ENCODE peak calls at places on chromosomes 16 and 17, in ten cellular contexts. D is neural crest cell, K is left lung, Q is GM06990, E is lung, V is OCI-LY7, G is cardiac muscle cell, J is nephron progenitor cell, I is fibroblast of the aortic adventitia, H is fibroblast of mammary gland. P is an unnamed sample.
A peak's percentile ranks its signal among the peaks of the same experiment; 100 is the strongest.

GRCh38 chr17:6187836-6188235 is 117.7 kb downstream of the WSCD1 start:
- DNase-seq in Q (no peak), J (no peak), I (no peak), E (no peak), G (no peak), H (no peak), D (no peak), K (no peak), V (no peak), P (no peak)

GRCh38 chr17:36544049-36544319 is 735 bp upstream of the GGNBP2 start:
- DNase-seq in G (peak; percentile 66), V (peak; percentile 72), K (no peak), E (no peak), H (peak; percentile 64), I (peak; percentile 60), J (no peak), Q (no peak), D (no peak), P (peak; percentile 59)

GRCh38 chr16:20940864-20941634 is 40.5 kb downstream of the LYRM1 start:
- DNase-seq in J (no peak), E (no peak), K (no peak), I (no peak), G (no peak), H (no peak), V (no peak), Q (no peak), D (no peak), P (no peak)

GRCh38 chr16:12113581-12114375 is 137.2 kb downstream of the SNX29 start:
- DNase-seq in J (peak; percentile 55), G (no peak), H (no peak), E (no peak), V (no peak), K (no peak), I (no peak), D (no peak), Q (no peak), P (no peak)

GRCh38 chr16:88686062-88686438 is 257 bp downstream of the SNAI3 start:
- DNase-seq in V (no peak), E (no peak), D (no peak), Q (no peak), J (no peak), K (peak; percentile 90), H (no peak), I (no peak), G (no peak), P (no peak)

GRCh38 chr17:8123695-8124349 is at the start of gene HES7:
- DNase-seq in Q (no peak), D (peak; percentile 16), K (peak; percentile 60), G (no peak), V (no peak), J (peak; percentile 73), I (no peak), E (no peak), H (no peak), P (no peak)

GRCh38 chr17:33140413-33141099 is 148.9 kb downstream of the SPACA3 start:
- DNase-seq in H (no peak), V (no peak), D (no peak), K (no peak), I (no peak), Q (no peak), E (no peak), J (no peak), G (no peak), P (no peak)

GRCh38 chr16:79868841-79869240 is 268.3 kb upstream of the MAF start:
- DNase-seq in G (no peak), H (no peak), K (no peak), J (no peak), Q (no peak), V (no peak), E (no peak), D (no peak), I (no peak), P (no peak)

GRCh38 chr17:29179232-29180036 is 764 bp downstream of the MYO18A start:
- DNase-seq in E (peak; percentile 81), J (peak; percentile 62), H (no peak), I (no peak), G (no peak), Q (no peak), K (peak; percentile 87), D (peak; percentile 25), V (no peak), P (no peak)

GRCh38 chr16:53094013-53094630 is 39.3 kb downstream of the CHD9 start:
- DNase-seq in D (no peak), Q (peak; percentile 66), J (no peak), H (no peak), G (no peak), E (peak; percentile 75), I (no peak), K (peak; percentile 92), V (peak; percentile 71), P (peak; percentile 60)

GRCh38 chr16:1831537-1832075 is 4.6 kb downstream of the FAHD1 start:
- DNase-seq in Q (no peak), K (no peak), D (no peak), H (no peak), I (no peak), V (no peak), G (no peak), E (no peak), J (no peak), P (no peak)

GRCh38 chr17:6159541-6160187 is 89.5 kb downstream of the WSCD1 start:
- DNase-seq in E (no peak), G (no peak), I (no peak), H (no peak), V (no peak), D (no peak), K (no peak), Q (no peak), J (no peak), P (no peak)

GRCh38 chr16:67207116-67207856 is 8.4 kb downstream of the ELMO3 start:
- DNase-seq in J (no peak), D (no peak), K (peak; percentile 73), H (no peak), G (no peak), V (no peak), I (no peak), E (no peak), Q (no peak), P (no peak)

GRCh38 chr17:2852729-2853110 is 56.5 kb downstream of the RAP1GAP2 start:
- DNase-seq in V (no peak), J (peak; percentile 61), H (no peak), K (peak; percentile 82), G (no peak), E (no peak), I (no peak), Q (no peak), D (no peak), P (no peak)

GRCh38 chr17:17907469-17907868 is 64.7 kb downstream of the TOM1L2 start:
- DNase-seq in K (no peak), H (no peak), I (no peak), E (no peak), V (no peak), D (no peak), Q (no peak), J (no peak), G (no peak), P (no peak)

GRCh38 chr17:80021600-80021999 is 14.1 kb downstream of the TBC1D16 start:
- DNase-seq in K (no peak), J (no peak), V (no peak), G (no peak), Q (no peak), I (no peak), H (peak; percentile 22), E (no peak), D (no peak), P (no peak)

GRCh38 chr16:21167360-21167759 is 8.9 kb downstream of the LDAF1 start:
- DNase-seq in K (no peak), I (peak; percentile 60), H (peak; percentile 92), G (no peak), J (no peak), D (no peak), E (no peak), V (no peak), Q (no peak), P (no peak)

GRCh38 chr17:29038511-29039300 is 4.2 kb upstream of the PIPOX start:
- DNase-seq in Q (no peak), J (no peak), I (no peak), G (no peak), E (no peak), V (no peak), D (no peak), K (no peak), H (no peak), P (no peak)

GRCh38 chr16:83437036-83437435 is 370.7 kb upstream of the HSBP1 start:
- DNase-seq in D (no peak), J (no peak), E (no peak), K (no peak), I (no peak), V (no peak), Q (no peak), G (no peak), H (no peak), P (no peak)

GRCh38 chr17:78828470-78829185 is 12.0 kb downstream of the USP36 start:
- DNase-seq in K (no peak), I (peak; percentile 32), D (no peak), G (peak; percentile 53), H (peak; percentile 81), Q (no peak), V (no peak), E (no peak), J (no peak), P (no peak)
- TF ChIP-seq CTCF in K (no peak), I (peak; percentile 39), D (no peak), G (peak; percentile 34), H (peak; percentile 73), Q (peak; percentile 12), V (peak; percentile 44), E (no peak), J (no peak), P (peak; percentile 21)

DNA sequence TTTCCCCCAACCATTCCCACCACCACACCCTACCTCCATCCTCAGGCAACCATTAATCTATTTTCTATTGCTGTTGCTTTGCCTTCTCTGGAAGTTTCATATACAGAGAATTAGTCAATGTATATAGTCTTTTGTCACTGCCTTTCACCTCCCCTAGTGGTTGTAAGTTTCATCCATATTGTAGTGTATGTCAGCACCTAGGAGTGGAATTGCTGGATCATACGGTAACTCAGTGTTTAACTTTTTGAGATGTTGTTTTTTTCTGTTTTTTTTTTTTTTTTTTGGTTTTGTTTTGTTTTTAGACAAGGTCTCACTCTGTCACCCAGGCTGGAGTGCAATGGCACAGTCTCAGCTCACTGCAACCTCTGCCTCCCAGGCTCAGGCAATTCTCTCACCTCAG is 16.9 kb downstream of the EEF2K start:
- DNase-seq in E (no peak), V (no peak), J (no peak), D (no peak), Q (no peak), G (no peak), I (no peak), K (no peak), H (no peak), P (no peak)
- TF ChIP-seq CTCF in E (no peak), V (no peak), J (no peak), D (peak; percentile 22), Q (no peak), G (no peak), I (no peak), K (no peak), H (no peak), P (no peak)

GRCh38 chr17:72077326-72077960 is 43.4 kb upstream of the SOX9 start:
- DNase-seq in G (no peak), H (no peak), J (no peak), I (no peak), V (no peak), K (no peak), D (no peak), Q (no peak), E (no peak), P (no peak)
- TF ChIP-seq CTCF in G (peak; percentile 3), H (no peak), J (no peak), I (no peak), V (peak; percentile 60), K (no peak), D (no peak), Q (no peak), E (no peak), P (no peak)

GRCh38 chr16:4409081-4409932 is 7.1 kb downstream of the CORO7 start:
- DNase-seq in D (no peak), I (no peak), G (no peak), K (no peak), E (no peak), Q (no peak), H (no peak), V (no peak), J (no peak), P (no peak)
- TF ChIP-seq CTCF in D (no peak), I (no peak), G (no peak), K (no peak), E (no peak), Q (no peak), H (peak; percentile 9), V (peak; percentile 26), J (no peak), P (no peak)